ENCODE peak calls at places on chromosomes 16 and 17, in four cellular contexts. M is nephron progenitor cell, V is gastrocnemius medialis, D is neural crest cell. K is an unnamed sample.

GRCh38 chr17:72270530-72270929 is 149.7 kb downstream of the SOX9 start:
- DNase-seq in M (no peak), V (no peak), D (no peak), K (no peak)

GRCh38 chr17:9887521-9887920 is 17.6 kb downstream of the RCVRN start:
- DNase-seq in M (no peak), V (no peak), D (no peak), K (no peak)

GRCh38 chr17:72386619-72387237 is 265.9 kb downstream of the SOX9 start:
- DNase-seq in M (peak), V (no peak), D (no peak), K (no peak)

GRCh38 chr17:41403409-41404023 is 6.1 kb upstream of the KRT31 start:
- DNase-seq in M (no peak), V (no peak), D (no peak), K (no peak)

GRCh38 chr16:12793120-12793889 is 10.4 kb downstream of the CPPED1 start:
- DNase-seq in M (no peak), V (no peak), D (no peak), K (no peak)

GRCh38 chr17:43988301-43988700 is 16.1 kb upstream of the NAGS start:
- DNase-seq in M (no peak), V (no peak), D (no peak), K (no peak)

GRCh38 chr17:64326420-64327054 is 63.5 kb upstream of the TEX2 start:
- DNase-seq in M (no peak), V (peak), D (no peak), K (no peak)

GRCh38 chr16:25092489-25092888 is 19.1 kb upstream of the LCMT1 start:
- DNase-seq in M (no peak), V (no peak), D (no peak), K (no peak)

GRCh38 chr17:68197091-68197996 is 50.5 kb upstream of the AMZ2 start:
- DNase-seq in M (peak), V (no peak), D (no peak), K (no peak)

GRCh38 chr17:74642995-74643394 is 19.5 kb upstream of the CD300E start:
- DNase-seq in M (no peak), V (no peak), D (no peak), K (no peak)

GRCh38 chr17:67636841-67637240 is 80.9 kb upstream of the NOL11 start:
- DNase-seq in M (no peak), V (no peak), D (no peak), K (no peak)

GRCh38 chr17:57915532-57915931 is 39.7 kb downstream of the CUEDC1 start:
- DNase-seq in M (peak), V (no peak), D (no peak), K (no peak)

GRCh38 chr17:79082311-79083190 is 7.9 kb downstream of the ENGASE start:
- DNase-seq in M (peak), V (no peak), D (peak), K (peak)

GRCh38 chr16:54446639-54447038 is 160.1 kb upstream of the IRX3 start:
- DNase-seq in M (no peak), V (peak), D (no peak), K (no peak)

GRCh38 chr16:24686678-24687077 is 42.8 kb upstream of the TNRC6A start:
- DNase-seq in M (no peak), V (no peak), D (peak), K (no peak)

GRCh38 chr17:9935408-9935807 is 30.3 kb upstream of the RCVRN start:
- DNase-seq in M (no peak), V (no peak), D (no peak), K (no peak)

GRCh38 chr17:45224671-45225050 is 3.0 kb downstream of the FMNL1 start:
- DNase-seq in M (no peak), V (no peak), D (no peak), K (no peak)

GRCh38 chr17:36779550-36779949 is 157.7 kb upstream of the LHX1 start:
- DNase-seq in M (no peak), V (no peak), D (no peak), K (no peak)

GRCh38 chr17:76408037-76408849 is 23.8 kb downstream of the SPHK1 start:
- DNase-seq in M (peak), V (no peak), D (peak), K (peak)

GRCh38 chr17:80063815-80064585 is 27.6 kb downstream of the CCDC40 start:
- DNase-seq in M (no peak), V (peak), D (no peak), K (no peak)

GRCh38 chr17:76992911-76993310 is 124.7 kb downstream of the MGAT5B start:
- DNase-seq in M (no peak), V (no peak), D (no peak), K (no peak)

GRCh38 chr17:82333279-82334171 is at the start of gene SECTM1:
- DNase-seq in M (peak), V (no peak), D (no peak), K (no peak)

GRCh38 chr17:1552911-1553310 is 9.7 kb downstream of the PITPNA start:
- DNase-seq in M (no peak), V (no peak), D (no peak), K (no peak)

GRCh38 chr17:77763575-77763974 is 194.9 kb upstream of the TNRC6C start:
- DNase-seq in M (no peak), V (no peak), D (no peak), K (no peak)

GRCh38 chr16:361872-362701 is 8.3 kb downstream of the MRPL28 start:
- DNase-seq in M (peak), V (peak), D (peak), K (peak)

GRCh38 chr16:64426131-64426666 is 695.7 kb downstream of the CDH11 start:
- DNase-seq in M (no peak), V (no peak), D (no peak), K (no peak)

GRCh38 chr16:26521626-26522025 is 545.1 kb upstream of the C16orf82 start:
- DNase-seq in M (no peak), V (no peak), D (no peak), K (no peak)

GRCh38 chr16:28497861-28498599 is 3.6 kb downstream of the APOBR start:
- DNase-seq in M (no peak), V (no peak), D (no peak), K (no peak)

GRCh38 chr16:77975942-77976341 is 46.4 kb upstream of the CLEC3A start:
- DNase-seq in M (no peak), V (no peak), D (no peak), K (no peak)

GRCh38 chr17:49926886-49927285 is 42.1 kb upstream of the DLX4 start:
- DNase-seq in M (no peak), V (no peak), D (no peak), K (no peak)

GRCh38 chr17:62135742-62136141 is 70.7 kb upstream of the MED13 start:
- DNase-seq in M (no peak), V (no peak), D (no peak), K (no peak)

GRCh38 chr16:22622703-22623102 is 112.0 kb downstream of the NPIPB5 start:
- DNase-seq in M (no peak), V (no peak), D (no peak), K (no peak)

DNA sequence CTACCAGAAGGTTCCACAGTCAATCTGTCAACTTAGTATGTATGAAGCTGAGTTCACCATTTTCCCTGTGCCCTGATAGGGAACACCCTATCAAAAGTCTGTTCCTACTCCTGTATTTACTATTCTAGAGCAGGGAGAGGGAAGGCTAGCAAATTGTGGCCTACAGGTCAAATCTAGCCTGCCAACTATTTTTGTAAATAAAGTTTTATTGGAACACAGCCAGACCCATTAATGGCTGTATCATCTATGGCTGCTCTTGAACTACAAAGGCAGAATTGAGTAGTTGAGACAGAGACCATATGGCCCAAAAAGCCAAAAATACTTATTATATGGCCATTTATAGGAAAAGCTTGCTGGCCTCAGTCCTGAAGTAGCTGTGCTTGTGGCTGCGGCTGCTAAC is 4.2 kb upstream of the ALDOC start:
- DNase-seq in M (no peak), V (no peak), D (no peak), K (no peak)
- TF ChIP-seq CTCF in M (no peak), V (no peak), D (no peak), K (no peak)

GRCh38 chr16:4667203-4667983 is 26.0 kb upstream of the NUDT16L1 start:
- DNase-seq in M (no peak), V (no peak), D (no peak), K (no peak)
- TF ChIP-seq CTCF in M (no peak), V (no peak), D (no peak), K (no peak)

GRCh38 chr16:47358816-47359215 is 102.0 kb downstream of the ITFG1 start:
- DNase-seq in M (no peak), V (no peak), D (no peak), K (no peak)

GRCh38 chr16:47359478-47359877 is 101.4 kb downstream of the ITFG1 start:
- DNase-seq in M (no peak), V (no peak), D (no peak), K (no peak)
- TF ChIP-seq CTCF in M (no peak), V (no peak), D (no peak), K (no peak)

DNA sequence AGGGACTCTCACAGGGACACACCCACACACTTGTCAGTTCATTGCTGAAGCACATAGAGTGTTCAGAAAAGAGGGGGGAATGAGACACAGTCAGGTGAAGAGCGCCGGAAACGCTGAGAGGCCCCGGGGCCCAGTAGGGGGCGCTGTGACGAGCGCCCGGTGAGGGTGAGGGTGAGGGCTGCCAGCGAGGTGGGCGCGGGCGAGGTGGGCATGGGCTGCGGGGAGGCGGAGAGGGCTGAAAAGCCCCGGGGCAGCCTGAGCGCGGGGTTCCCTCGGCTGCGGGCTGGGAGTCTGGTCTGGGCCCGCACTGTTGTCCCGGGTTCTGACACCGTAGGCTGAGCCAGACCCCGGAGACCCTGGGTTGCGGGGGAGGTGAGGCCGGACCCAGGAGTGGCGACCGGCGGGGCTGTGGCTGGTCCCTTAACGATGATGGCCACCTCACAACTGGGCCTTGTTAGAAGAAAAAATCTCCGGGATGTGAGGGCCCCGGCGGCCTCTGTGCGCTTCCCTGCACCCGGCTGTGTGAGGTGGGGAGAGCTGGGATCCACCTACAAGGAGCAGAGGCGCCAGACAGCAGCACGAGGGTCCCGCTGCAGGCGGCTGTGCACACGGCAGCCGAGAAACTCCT is 91.4 kb downstream of the C16orf78 start:
- DNase-seq in M (peak), V (no peak), D (no peak), K (peak)
- TF ChIP-seq CTCF in M (peak), V (no peak), D (peak), K (peak)

GRCh38 chr16:68083239-68083781 is 1.9 kb upstream of the NFATC3 start:
- DNase-seq in M (no peak), V (no peak), D (no peak), K (no peak)

GRCh38 chr16:68083861-68084503 is 1.2 kb upstream of the NFATC3 start:
- DNase-seq in M (peak), V (no peak), D (no peak), K (no peak)

GRCh38 chr16:68085259-68086071 is at the start of gene NFATC3:
- DNase-seq in M (peak), V (peak), D (peak), K (peak)

GRCh38 chr16:68086336-68086821 is 1.2 kb downstream of the NFATC3 start:
- DNase-seq in M (no peak), V (no peak), D (no peak), K (no peak)

GRCh38 chr16:68084504-68085258 is 489 bp upstream of the NFATC3 start:
- DNase-seq in M (peak), V (peak), D (peak), K (peak)
- TF ChIP-seq CTCF in M (no peak), V (peak), D (peak), K (peak)

GRCh38 chr17:17131876-17132275 is 74.3 kb downstream of the PLD6 start:
- DNase-seq in M (no peak), V (no peak), D (no peak), K (no peak)
- TF ChIP-seq CTCF in M (no peak), V (no peak), D (no peak), K (no peak)

DNA sequence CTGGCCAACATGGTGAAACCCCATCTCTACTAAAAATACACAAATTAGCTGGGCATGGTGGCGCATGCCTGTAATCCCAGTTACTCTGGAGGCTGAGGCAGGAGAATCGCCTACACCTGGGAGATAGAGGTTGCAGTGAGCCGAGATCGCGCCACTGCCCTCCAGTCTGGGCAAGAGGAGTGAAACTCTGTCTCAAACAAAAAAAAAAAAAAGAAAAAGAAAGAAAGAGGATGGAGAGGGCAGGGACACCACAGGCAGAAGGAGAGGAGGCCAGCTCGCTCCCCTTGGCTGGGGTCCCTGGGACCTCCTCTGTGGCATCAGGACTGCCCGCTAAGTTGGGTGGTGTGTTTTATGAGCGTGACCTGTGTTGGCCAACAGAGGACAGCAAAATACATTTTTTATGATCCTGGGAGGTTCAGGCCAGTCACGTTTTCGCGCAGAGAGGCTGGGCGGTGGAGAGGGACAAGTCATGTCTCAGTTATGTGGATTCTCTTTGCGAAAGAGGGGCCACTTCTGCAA is 229.6 kb downstream of the MRTFB start:
- DNase-seq in M (peak), V (peak), D (no peak), K (no peak)
- TF ChIP-seq CTCF in M (peak), V (peak), D (peak), K (peak)

DNA sequence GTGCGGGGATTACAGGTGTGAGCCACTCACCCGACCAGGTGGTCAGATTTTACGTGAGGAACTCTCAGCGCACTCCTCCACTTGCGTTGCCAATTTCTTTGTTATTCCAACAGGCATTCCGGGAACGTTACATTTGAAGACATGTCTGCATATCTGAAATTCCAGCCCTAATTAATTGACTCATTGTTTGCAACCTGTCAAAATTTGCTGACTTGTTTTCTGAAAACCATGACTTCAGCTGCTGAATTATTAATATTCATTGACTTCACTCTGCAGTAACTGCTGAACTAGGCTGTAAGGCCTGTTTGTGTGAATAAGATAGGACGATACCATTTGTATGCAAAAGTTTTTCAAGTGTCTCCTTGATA is 16.6 kb downstream of the G6PC1 start:
- DNase-seq in M (no peak), V (no peak), D (no peak), K (no peak)
- TF ChIP-seq CTCF in M (no peak), V (no peak), D (no peak), K (no peak)

K was measured in progenitor cell of endocrine pancreas.